ENCODE peak calls at places on chromosome 18, in eight cellular contexts. I, H, B, G, Z, T, W and S are unnamed samples.

GRCh38 chr18:28407681-28408080 is 230.8 kb upstream of the CDH2 start:
- DNase-seq in I (no peak), G (no peak), T (no peak), B (peak), Z (no peak), H (no peak), W (no peak), S (no peak)

GRCh38 chr18:5865521-5865920 is 29.8 kb downstream of the TMEM200C start:
- DNase-seq in B (no peak), Z (no peak), I (no peak), T (no peak), G (no peak), W (no peak), H (no peak), S (no peak)

GRCh38 chr18:23669804-23670203 is 7.1 kb upstream of the ANKRD29 start:
- DNase-seq in Z (no peak), H (no peak), I (no peak), T (no peak), G (peak), B (no peak), W (no peak), S (no peak)

GRCh38 chr18:53496028-53496427 is 728.4 kb downstream of the MBD2 start:
- DNase-seq in Z (no peak), T (no peak), I (no peak), B (no peak), G (no peak), H (no peak), W (no peak), S (no peak)

GRCh38 chr18:49052891-49053644 is 102.3 kb upstream of the SMAD7 start:
- DNase-seq in G (peak), W (no peak), T (no peak), Z (peak), H (no peak), I (no peak), B (peak), S (no peak)

GRCh38 chr18:48923746-48924580 is 26.8 kb downstream of the SMAD7 start:
- DNase-seq in G (no peak), B (peak), H (peak), T (no peak), I (no peak), W (no peak), Z (no peak), S (no peak)

GRCh38 chr18:52156166-52156565 is 183.8 kb upstream of the DCC start:
- DNase-seq in T (no peak), H (no peak), I (no peak), B (no peak), G (no peak), Z (no peak), W (no peak), S (no peak)

GRCh38 chr18:72375628-72376027 is 168.5 kb downstream of the CBLN2 start:
- DNase-seq in I (no peak), W (no peak), T (no peak), Z (no peak), G (no peak), B (peak), H (no peak), S (no peak)

GRCh38 chr18:2903006-2903405 is 56.2 kb downstream of the EMILIN2 start:
- DNase-seq in T (no peak), I (no peak), W (no peak), B (peak), H (no peak), Z (no peak), G (peak), S (peak)

GRCh38 chr18:51862311-51862710 is 477.7 kb upstream of the DCC start:
- DNase-seq in H (no peak), W (no peak), G (no peak), I (no peak), T (no peak), B (no peak), Z (no peak), S (no peak)

GRCh38 chr18:77765468-77765867 is 515.8 kb downstream of the GALR1 start:
- DNase-seq in H (no peak), I (no peak), W (no peak), B (peak), T (peak), Z (no peak), G (peak), S (no peak)

GRCh38 chr18:55477537-55478300 is 110.3 kb downstream of the TCF4 start:
- DNase-seq in B (peak), Z (peak), W (peak), G (peak), H (no peak), T (no peak), I (no peak), S (no peak)

GRCh38 chr18:66764225-66764624 is 160.3 kb upstream of the CDH19 start:
- DNase-seq in H (no peak), T (no peak), Z (no peak), I (no peak), G (no peak), B (no peak), W (no peak), S (no peak)

GRCh38 chr18:26655614-26656400 is 107.5 kb upstream of the KCTD1 start:
- DNase-seq in H (peak), I (no peak), Z (no peak), B (peak), T (peak), G (peak), W (no peak), S (peak)

GRCh38 chr18:3985664-3986063 is 469.4 kb downstream of the DLGAP1 start:
- DNase-seq in G (peak), B (peak), T (no peak), H (no peak), Z (no peak), I (no peak), W (no peak), S (no peak)

GRCh38 chr18:13826209-13826608 is 2.3 kb downstream of the MC5R start:
- DNase-seq in Z (no peak), B (no peak), H (no peak), T (no peak), G (no peak), W (no peak), I (no peak), S (no peak)

GRCh38 chr18:36354989-36355388 is 57.5 kb downstream of the FHOD3 start:
- DNase-seq in T (no peak), G (peak), I (no peak), B (peak), W (no peak), Z (no peak), H (no peak), S (no peak)

GRCh38 chr18:11224166-11224565 is 74.8 kb upstream of the PIEZO2 start:
- DNase-seq in W (no peak), I (no peak), G (no peak), H (no peak), T (no peak), B (no peak), Z (no peak), S (no peak)

GRCh38 chr18:46460754-46461153 is 196.3 kb downstream of the LOXHD1 start:
- DNase-seq in G (no peak), B (no peak), W (no peak), H (no peak), I (no peak), Z (no peak), T (no peak), S (no peak)

GRCh38 chr18:68564348-68564747 is 150.6 kb downstream of the TMX3 start:
- DNase-seq in H (no peak), B (no peak), G (no peak), W (no peak), Z (no peak), T (no peak), I (no peak), S (no peak)

GRCh38 chr18:22345733-22346132 is 72.0 kb downstream of the CTAGE1 start:
- DNase-seq in G (no peak), W (no peak), I (no peak), Z (no peak), H (no peak), B (peak), T (no peak), S (no peak)

GRCh38 chr18:48095726-48096125 is 165.3 kb upstream of the SMAD2 start:
- DNase-seq in G (no peak), W (no peak), H (no peak), Z (no peak), I (no peak), B (no peak), T (no peak), S (no peak)

GRCh38 chr18:62341423-62341920 is 16.4 kb downstream of the TNFRSF11A start:
- DNase-seq in T (no peak), B (no peak), G (no peak), I (no peak), H (no peak), W (no peak), Z (no peak), S (no peak)

GRCh38 chr18:49510393-49511115 is 23.5 kb upstream of the C18orf32 start:
- DNase-seq in B (peak), I (peak), Z (peak), H (no peak), W (peak), T (no peak), G (peak), S (no peak)

GRCh38 chr18:77096936-77097886 is 35.4 kb downstream of the MBP start:
- DNase-seq in T (no peak), G (no peak), Z (no peak), I (no peak), W (no peak), B (no peak), H (no peak), S (no peak)

GRCh38 chr18:62827397-62827796 is 112.1 kb downstream of the PHLPP1 start:
- DNase-seq in W (no peak), T (no peak), G (no peak), B (no peak), I (no peak), Z (no peak), H (no peak), S (no peak)

GRCh38 chr18:77086656-77087390 is 45.8 kb downstream of the MBP start:
- DNase-seq in W (no peak), B (no peak), G (no peak), H (no peak), I (no peak), T (no peak), Z (no peak), S (no peak)

GRCh38 chr18:53941601-53942335 is 282.7 kb downstream of the MBD2 start:
- DNase-seq in H (no peak), T (no peak), B (peak), G (no peak), W (peak), Z (no peak), I (no peak), S (no peak)

GRCh38 chr18:61901334-61901986 is 8.7 kb upstream of the RNF152 start:
- DNase-seq in G (peak), W (peak), Z (peak), B (peak), I (peak), H (no peak), T (peak), S (no peak)

GRCh38 chr18:73774836-73775509 is 372.7 kb downstream of the FBXO15 start:
- DNase-seq in H (peak), B (no peak), G (no peak), T (no peak), Z (no peak), I (no peak), W (no peak), S (no peak)

GRCh38 chr18:56962322-56962721 is 184.6 kb upstream of the BOD1L2 start:
- DNase-seq in T (no peak), Z (no peak), G (no peak), I (no peak), B (no peak), W (no peak), H (no peak), S (no peak)

GRCh38 chr18:11981633-11982366 is 493 bp downstream of the IMPA2 start:
- DNase-seq in Z (no peak), B (peak), T (peak), W (peak), H (peak), G (peak), I (no peak), S (no peak)

GRCh38 chr18:5890261-5890605 is 5.1 kb downstream of the TMEM200C start:
- DNase-seq in B (peak), T (no peak), H (no peak), I (no peak), Z (no peak), W (no peak), G (no peak), S (peak)

GRCh38 chr18:456361-456821 is 44.1 kb downstream of the COLEC12 start:
- DNase-seq in B (no peak), H (no peak), Z (no peak), I (no peak), T (no peak), W (no peak), G (peak), S (peak)

GRCh38 chr18:48932822-48933510 is 17.8 kb downstream of the SMAD7 start:
- DNase-seq in T (no peak), W (peak), Z (no peak), I (peak), B (peak), G (no peak), H (no peak), S (no peak)

GRCh38 chr18:21047116-21047515 is 64.5 kb downstream of the ROCK1 start:
- DNase-seq in I (no peak), T (no peak), Z (no peak), W (no peak), G (no peak), H (no peak), B (no peak), S (no peak)

GRCh38 chr18:21053127-21053526 is 58.5 kb downstream of the ROCK1 start:
- DNase-seq in H (no peak), I (no peak), B (peak), G (peak), Z (no peak), T (no peak), W (no peak), S (no peak)

GRCh38 chr18:21051615-21052014 is 60.0 kb downstream of the ROCK1 start:
- DNase-seq in G (peak), H (no peak), I (no peak), B (peak), W (no peak), T (no peak), Z (no peak), S (no peak)

GRCh38 chr18:21052385-21052784 is 59.2 kb downstream of the ROCK1 start:
- DNase-seq in I (no peak), T (no peak), B (no peak), G (no peak), H (no peak), Z (no peak), W (no peak), S (no peak)

GRCh38 chr18:21049306-21049705 is 62.3 kb downstream of the ROCK1 start:
- DNase-seq in H (no peak), G (peak), Z (no peak), T (no peak), I (no peak), B (no peak), W (no peak), S (no peak)
- H3K27ac ChIP-seq in H (no peak), G (no peak), Z (peak), T (no peak), I (no peak), B (no peak), W (no peak), S (no peak)

DNA sequence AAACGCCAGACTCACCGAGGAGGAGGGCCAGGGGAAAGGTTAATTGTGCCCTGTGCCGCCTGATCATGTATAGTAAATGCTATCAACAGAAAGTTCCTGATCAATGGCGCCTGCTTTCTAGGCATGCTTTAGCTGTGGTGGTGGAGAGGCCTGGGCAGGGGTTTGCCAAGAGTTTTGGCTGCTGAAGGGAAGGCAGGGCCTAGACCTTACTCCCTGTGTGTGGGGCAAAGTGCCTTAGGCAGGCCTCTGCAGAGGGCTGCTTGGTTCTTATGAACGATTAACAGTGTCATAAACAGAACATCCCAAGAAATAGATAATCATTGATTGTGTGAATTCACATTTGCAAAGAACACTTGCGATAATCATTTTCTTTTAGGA is 6.3 kb downstream of the TSHZ1 start:
- DNase-seq in G (no peak), I (no peak), Z (no peak), T (no peak), H (no peak), W (no peak), B (no peak), S (no peak)
- H3K27ac ChIP-seq in G (no peak), I (no peak), Z (no peak), T (no peak), H (no peak), W (no peak), B (no peak), S (no peak)

GRCh38 chr18:41714872-41715271 is 240.2 kb upstream of the PIK3C3 start:
- DNase-seq in W (no peak), H (no peak), Z (no peak), T (no peak), B (no peak), I (no peak), G (no peak), S (no peak)
- H3K27ac ChIP-seq in W (no peak), H (no peak), Z (no peak), T (no peak), B (no peak), I (no peak), G (no peak), S (no peak)

GRCh38 chr18:58669731-58670379 is 1.4 kb upstream of the MALT1 start:
- DNase-seq in W (no peak), I (no peak), G (no peak), H (no peak), B (peak), T (no peak), Z (no peak), S (no peak)

GRCh38 chr18:58674159-58674558 is 2.9 kb downstream of the MALT1 start:
- DNase-seq in G (no peak), I (no peak), T (no peak), H (no peak), Z (no peak), B (no peak), W (no peak), S (no peak)

GRCh38 chr18:58670561-58671121 is 624 bp upstream of the MALT1 start:
- DNase-seq in W (no peak), I (no peak), H (no peak), T (no peak), G (no peak), B (peak), Z (no peak), S (no peak)

GRCh38 chr18:58671122-58671940 is at the start of gene MALT1:
- DNase-seq in H (peak), I (peak), B (peak), Z (peak), T (peak), G (peak), W (peak), S (peak)

GRCh38 chr18:58671941-58672565 is 788 bp downstream of the MALT1 start:
- DNase-seq in H (no peak), T (no peak), I (no peak), B (peak), Z (no peak), W (peak), G (peak), S (no peak)
- H3K27ac ChIP-seq in H (peak), T (peak), I (no peak), B (peak), Z (peak), W (peak), G (peak), S (peak)

GRCh38 chr18:59501876-59502221 is 142.8 kb upstream of the LMAN1 start:
- DNase-seq in B (peak), H (no peak), Z (no peak), T (no peak), I (no peak), G (no peak), W (no peak), S (no peak)

GRCh38 chr18:59500765-59501164 is 141.7 kb upstream of the LMAN1 start:
- DNase-seq in G (no peak), H (no peak), W (no peak), T (no peak), B (peak), Z (no peak), I (no peak), S (no peak)

GRCh38 chr18:59502899-59503245 is 143.8 kb upstream of the LMAN1 start:
- DNase-seq in Z (no peak), I (no peak), H (no peak), G (no peak), T (no peak), B (no peak), W (no peak), S (no peak)

GRCh38 chr18:59505311-59505710 is 146.2 kb upstream of the LMAN1 start:
- DNase-seq in B (peak), W (no peak), H (no peak), I (no peak), G (peak), Z (no peak), T (no peak), S (no peak)

DNA sequence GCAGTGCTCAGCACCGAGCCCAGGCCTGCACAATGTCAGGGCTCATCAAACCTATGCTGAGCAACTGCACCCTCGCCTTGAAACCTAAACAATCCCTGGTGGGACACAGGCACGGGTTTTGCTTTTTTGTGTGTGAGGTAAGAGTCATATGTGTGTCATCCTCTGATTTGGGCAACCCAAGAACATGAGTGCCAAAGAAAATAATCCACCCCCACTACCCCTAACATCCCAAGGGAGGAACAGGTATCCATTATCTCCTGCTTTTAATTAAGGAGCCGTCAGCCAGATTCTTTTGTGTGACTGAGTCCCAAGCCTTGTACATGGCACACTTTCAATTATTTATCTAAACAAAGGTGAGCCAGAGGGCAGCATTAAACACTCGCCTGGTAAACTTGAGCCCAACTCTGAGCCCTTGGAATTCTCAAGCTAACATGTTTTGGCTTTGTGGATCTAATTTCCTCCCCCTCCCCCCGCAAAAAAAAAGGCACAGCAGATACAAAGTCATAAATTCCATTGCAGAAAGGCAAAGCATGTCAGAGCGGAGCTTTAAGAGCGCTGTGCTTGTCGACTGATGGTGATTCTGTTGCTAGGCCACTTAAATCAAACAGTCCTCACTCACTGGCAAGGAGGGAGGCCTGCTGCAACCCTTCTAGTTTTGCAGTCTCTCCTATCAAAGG is 143.3 kb upstream of the LMAN1 start:
- DNase-seq in H (no peak), W (no peak), B (peak), I (no peak), T (no peak), Z (no peak), G (peak), S (no peak)
- H3K27ac ChIP-seq in H (no peak), W (no peak), B (peak), I (no peak), T (no peak), Z (no peak), G (peak), S (peak)

DNA sequence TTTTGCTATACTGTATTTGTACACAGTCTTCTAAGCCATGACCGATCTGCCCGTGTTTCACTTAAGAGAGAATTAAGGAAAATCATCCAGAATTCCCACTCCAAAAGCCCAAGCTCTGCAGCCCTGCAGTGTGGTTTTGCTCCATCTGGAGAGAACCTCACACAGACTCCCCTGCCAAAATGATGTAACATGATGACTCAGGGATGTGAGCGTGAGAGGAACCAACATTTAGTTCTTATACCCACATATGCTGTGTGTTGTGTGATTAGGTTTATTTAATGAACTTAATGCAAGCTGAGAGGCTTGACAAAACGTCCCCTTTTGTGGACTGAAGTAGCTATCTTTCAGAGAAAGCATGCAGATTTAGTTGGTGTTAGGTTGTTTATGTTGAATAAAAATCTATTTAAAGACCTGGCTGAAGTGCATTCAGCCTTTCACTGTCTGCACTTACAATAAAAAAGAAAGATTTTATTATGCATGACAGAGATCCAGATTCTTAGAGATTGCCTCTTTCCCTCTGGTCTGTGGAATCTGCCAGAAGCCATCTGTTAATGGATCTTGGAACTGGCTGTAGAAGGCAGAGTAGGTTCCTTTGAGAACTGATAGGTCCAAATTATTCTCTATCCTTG is 6.3 kb downstream of the RAB12 start:
- DNase-seq in H (no peak), I (peak), Z (no peak), W (no peak), G (peak), B (peak), T (no peak), S (no peak)
- H3K27ac ChIP-seq in H (no peak), I (peak), Z (no peak), W (no peak), G (no peak), B (peak), T (no peak), S (peak)